ENCODE peak calls at places on chromosomes 3 and 15, in ten cellular contexts. Q is GM10248; M is stimulated activated effector memory CD8-positive, alpha-beta T cell treated with anti-CD3 and anti-CD28 coated beads, Interleukin-12 subunit alpha, Interleukin-12 subunit beta, amount 100 ng/mL, for 72 hours; H is T-helper 2 cell; W is left ventricle myocardium superior; K is CMK; Z is CD4-positive, alpha-beta T cell; F is lower leg skin; A is GM03348; I is activated T-cell treated with anti-CD3 and anti-CD28 coated beads, Interleukin-2, amount 50 U/mL, for 24 hours. T is an unnamed sample.

GRCh38 chr3:13120246-13120927 is 47.2 kb upstream of the IQSEC1 start:
- DNase-seq in Q (no peak), F (no peak), K (no peak), Z (no peak), W (no peak), A (no peak), I (no peak), M (no peak), H (no peak), T (no peak)

GRCh38 chr3:148079370-148079769 is 618.3 kb upstream of the AGTR1 start:
- DNase-seq in Z (no peak), W (peak), A (peak), M (no peak), I (no peak), F (no peak), Q (no peak), K (no peak), H (no peak), T (no peak)

GRCh38 chr15:78542647-78543046 is 2.4 kb downstream of the PSMA4 start:
- DNase-seq in I (no peak), A (no peak), H (no peak), Q (no peak), F (no peak), W (no peak), K (no peak), M (no peak), Z (no peak), T (no peak)

GRCh38 chr3:193114431-193115340 is 126.3 kb upstream of the PLAAT1 start:
- DNase-seq in H (no peak), I (no peak), F (no peak), Z (no peak), M (no peak), Q (no peak), W (no peak), A (no peak), K (no peak), T (no peak)

GRCh38 chr15:22895465-22896190 is 57.2 kb downstream of the NIPA2 start:
- DNase-seq in M (peak), F (peak), I (no peak), K (no peak), H (no peak), W (no peak), Z (no peak), A (no peak), Q (peak), T (peak)

GRCh38 chr3:10249833-10250232 is 1.6 kb downstream of the TATDN2 start:
- DNase-seq in A (peak), Q (no peak), H (no peak), Z (no peak), M (no peak), I (no peak), K (no peak), F (no peak), W (no peak), T (no peak)

GRCh38 chr3:146817705-146818104 is 212.6 kb upstream of the PLSCR5 start:
- DNase-seq in K (no peak), W (no peak), M (no peak), H (no peak), A (peak), Q (no peak), I (no peak), F (no peak), Z (no peak), T (peak)

GRCh38 chr3:153756816-153757215 is 364.4 kb upstream of the ARHGEF26 start:
- DNase-seq in F (no peak), Z (no peak), A (peak), I (no peak), K (no peak), H (no peak), W (no peak), Q (no peak), M (no peak), T (peak)

GRCh38 chr15:39852237-39852636 is 67.8 kb downstream of the GPR176 start:
- DNase-seq in A (peak), K (no peak), F (no peak), W (no peak), I (no peak), Z (no peak), H (no peak), M (no peak), Q (no peak), T (no peak)

T was measured in foreskin keratinocyte.